ENCODE peak calls at places on chromosomes 12 and 14, in seven cellular contexts. D is PC-3, F is AG09309, I is Caco-2, Z is NB4, X is right lobe of liver, S is small intestine. K is an unnamed sample.

GRCh38 chr12:93790472-93791152 is 113.4 kb downstream of the CRADD start:
- DNase-seq in D (peak), F (no peak), I (no peak), Z (peak), X (no peak), S (no peak), K (peak)

GRCh38 chr14:56118611-56119181 is 485 bp downstream of the PELI2 start:
- DNase-seq in D (no peak), F (no peak), I (peak), Z (no peak), X (peak), S (no peak), K (no peak)

GRCh38 chr14:68172664-68173063 is 353.1 kb downstream of the RAD51B start:
- DNase-seq in D (peak), F (no peak), I (peak), Z (no peak), X (no peak), S (peak), K (no peak)

GRCh38 chr12:122421815-122422737 is at the start of gene CLIP1:
- DNase-seq in D (peak), F (no peak), I (peak), Z (peak), X (peak), S (peak), K (no peak)

GRCh38 chr14:69879175-69880047 is at the start of gene SMOC1:
- DNase-seq in D (no peak), F (no peak), I (no peak), Z (no peak), X (peak), S (no peak), K (no peak)

GRCh38 chr12:121810833-121811433 is 7.1 kb downstream of the SETD1B start:
- DNase-seq in D (peak), F (no peak), I (no peak), Z (peak), X (no peak), S (no peak), K (no peak)

GRCh38 chr14:95434161-95434560 is 82.3 kb downstream of the SYNE3 start:
- DNase-seq in D (no peak), F (no peak), I (no peak), Z (no peak), X (peak), S (no peak), K (no peak)

GRCh38 chr12:92745874-92746553 is 43.2 kb downstream of the PLEKHG7 start:
- DNase-seq in D (peak), F (peak), I (no peak), Z (no peak), X (no peak), S (no peak), K (peak)

GRCh38 chr14:90781344-90781761 is 34.9 kb downstream of the TTC7B start:
- DNase-seq in D (peak), F (peak), I (no peak), Z (no peak), X (peak), S (no peak), K (peak)

GRCh38 chr12:63958876-63959275 is 114.4 kb downstream of the SRGAP1 start:
- DNase-seq in D (no peak), F (no peak), I (no peak), Z (no peak), X (no peak), S (no peak), K (no peak)

GRCh38 chr14:23185046-23185445 is 1.6 kb upstream of the SLC7A8 start:
- DNase-seq in D (peak), F (no peak), I (no peak), Z (peak), X (no peak), S (peak), K (no peak)

GRCh38 chr12:121812320-121812871 is 8.6 kb downstream of the SETD1B start:
- DNase-seq in D (peak), F (no peak), I (peak), Z (no peak), X (peak), S (peak), K (no peak)

GRCh38 chr14:65223636-65224035 is 121.3 kb upstream of the MAX start:
- DNase-seq in D (no peak), F (no peak), I (no peak), Z (no peak), X (no peak), S (no peak), K (no peak)

GRCh38 chr14:91115986-91116385 is 2.1 kb downstream of the DGLUCY start:
- DNase-seq in D (peak), F (no peak), I (no peak), Z (no peak), X (no peak), S (no peak), K (no peak)

GRCh38 chr14:95137804-95138167 is 19.5 kb downstream of the DICER1 start:
- DNase-seq in D (peak), F (no peak), I (no peak), Z (no peak), X (no peak), S (peak), K (no peak)

GRCh38 chr14:51711505-51711904 is 59.8 kb downstream of the FRMD6 start:
- DNase-seq in D (no peak), F (no peak), I (no peak), Z (no peak), X (no peak), S (no peak), K (no peak)

GRCh38 chr14:99990268-99991170 is 74.7 kb upstream of the EVL start:
- DNase-seq in D (no peak), F (no peak), I (no peak), Z (no peak), X (no peak), S (no peak), K (no peak)

GRCh38 chr12:15590180-15590826 is 198.9 kb downstream of the EPS8 start:
- DNase-seq in D (peak), F (peak), I (peak), Z (peak), X (peak), S (peak), K (no peak)

GRCh38 chr12:2654741-2655140 is 140.0 kb upstream of the FKBP4 start:
- DNase-seq in D (no peak), F (no peak), I (no peak), Z (no peak), X (peak), S (no peak), K (no peak)

GRCh38 chr12:131671276-131671675 is 39.6 kb upstream of the SFSWAP start:
- DNase-seq in D (no peak), F (no peak), I (no peak), Z (no peak), X (no peak), S (no peak), K (no peak)

GRCh38 chr12:43742106-43742505 is 16.5 kb downstream of the PUS7L start:
- DNase-seq in D (peak), F (peak), I (no peak), Z (no peak), X (no peak), S (no peak), K (peak)

GRCh38 chr12:93938317-93938716 is 210.1 kb upstream of the PLXNC1 start:
- DNase-seq in D (no peak), F (no peak), I (no peak), Z (no peak), X (no peak), S (no peak), K (no peak)

GRCh38 chr12:127304751-127305725 is 961.9 kb upstream of the TMEM132C start:
- DNase-seq in D (no peak), F (no peak), I (no peak), Z (no peak), X (no peak), S (no peak), K (no peak)

GRCh38 chr12:28543021-28543890 is 353.0 kb downstream of the CCDC91 start:
- DNase-seq in D (no peak), F (no peak), I (no peak), Z (no peak), X (no peak), S (no peak), K (no peak)
- H3K4me3 ChIP-seq in D (no peak), F (no peak), I (no peak), Z (no peak), X (no peak), S (no peak), K (no peak)

DNA sequence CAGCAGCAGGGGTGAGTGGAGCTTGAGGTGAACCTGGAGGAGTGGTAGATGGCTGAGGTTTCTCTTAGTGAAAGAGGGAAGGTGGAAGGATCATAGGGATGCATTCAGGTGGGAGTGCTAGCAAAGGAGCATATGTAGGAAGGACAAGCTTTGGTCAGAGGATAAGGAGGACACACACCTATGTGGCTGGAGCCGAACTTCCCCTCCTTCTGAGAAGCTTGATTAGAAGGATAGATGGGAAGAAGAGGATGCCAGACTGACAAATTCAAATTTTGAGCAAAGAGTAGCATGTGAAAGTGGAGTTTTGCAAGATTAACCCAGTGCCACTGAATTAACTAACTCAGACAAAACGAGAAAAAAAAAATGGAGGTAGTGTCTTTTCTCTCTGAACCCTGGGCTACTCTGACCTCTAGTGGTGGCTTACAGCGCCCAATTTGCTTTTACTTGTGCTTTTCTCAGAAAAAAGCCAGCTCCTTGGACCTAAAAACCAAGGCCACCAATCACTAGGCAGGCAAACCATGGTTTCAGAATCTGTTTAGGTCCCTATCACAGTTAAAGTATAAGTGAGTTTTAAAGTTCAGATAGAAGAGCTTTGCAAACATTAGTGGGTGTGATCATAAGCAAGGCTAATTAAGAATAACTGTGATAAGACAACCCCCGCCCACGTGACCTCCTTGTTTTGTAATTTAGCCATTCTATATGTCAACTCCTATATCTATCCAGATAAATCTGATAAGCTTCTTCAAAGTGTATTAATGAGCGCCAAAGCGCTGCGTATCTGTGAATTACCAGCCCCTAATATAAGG is 15.5 kb downstream of the EMP1 start:
- DNase-seq in D (peak), F (no peak), I (peak), Z (peak), X (peak), S (peak), K (no peak)
- H3K4me3 ChIP-seq in D (no peak), F (no peak), I (no peak), Z (no peak), X (no peak), S (no peak), K (no peak)

GRCh38 chr12:123714302-123714627 is 2.1 kb downstream of the ATP6V0A2 start:
- DNase-seq in D (no peak), F (no peak), I (no peak), Z (no peak), X (no peak), S (no peak), K (no peak)

GRCh38 chr12:123715151-123715676 is 3.1 kb downstream of the ATP6V0A2 start:
- DNase-seq in D (no peak), F (no peak), I (no peak), Z (no peak), X (no peak), S (no peak), K (no peak)

GRCh38 chr12:123712780-123713319 is 697 bp downstream of the ATP6V0A2 start:
- DNase-seq in D (no peak), F (no peak), I (no peak), Z (peak), X (no peak), S (peak), K (no peak)

GRCh38 chr12:123713398-123714301 is 1.5 kb downstream of the ATP6V0A2 start:
- DNase-seq in D (peak), F (no peak), I (peak), Z (peak), X (no peak), S (peak), K (no peak)
- H3K4me3 ChIP-seq in D (peak), F (peak), I (peak), Z (peak), X (peak), S (no peak), K (peak)

DNA sequence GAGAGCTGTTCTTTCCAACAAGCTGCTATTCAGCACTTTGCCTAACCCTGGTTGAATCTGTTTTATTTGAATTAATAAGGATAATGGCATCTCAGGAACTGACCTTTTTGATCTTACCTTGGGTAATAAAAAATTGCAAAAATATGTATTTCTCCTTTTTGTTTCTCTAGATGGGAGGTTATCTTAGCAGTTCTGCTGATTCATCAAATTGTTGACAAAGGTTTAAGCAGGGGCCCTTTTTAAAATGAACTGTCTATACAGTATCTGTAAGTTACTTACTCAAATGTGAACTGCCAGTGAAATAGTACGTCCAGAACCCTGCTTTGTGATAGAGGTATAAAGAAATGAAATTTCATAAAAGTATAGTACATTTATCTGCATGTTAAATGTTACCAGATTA is 684 bp downstream of the TSHR start:
- DNase-seq in D (no peak), F (no peak), I (no peak), Z (no peak), X (no peak), S (no peak), K (no peak)
- H3K4me3 ChIP-seq in D (no peak), F (no peak), I (no peak), Z (no peak), X (no peak), S (no peak), K (no peak)

DNA sequence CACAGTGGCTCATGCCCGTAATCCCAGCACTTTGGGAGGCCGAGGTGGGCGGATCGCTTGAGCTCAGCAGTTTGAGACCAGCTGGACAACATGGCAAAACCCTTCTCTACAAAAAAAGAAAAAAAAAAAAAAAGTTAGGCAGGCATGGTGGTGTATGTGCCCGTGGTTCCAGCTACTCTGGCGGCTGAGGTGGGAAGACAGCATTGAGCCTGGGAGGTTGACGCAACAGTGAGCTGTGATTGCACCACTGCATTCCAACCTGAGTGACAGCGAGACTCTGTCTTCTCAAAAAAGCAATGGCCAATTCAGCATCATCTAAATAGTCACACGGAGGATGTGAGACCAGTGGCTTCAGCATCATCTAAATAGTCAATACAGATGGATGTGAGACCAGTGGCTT is 10.4 kb upstream of the SAMD4A start:
- DNase-seq in D (no peak), F (no peak), I (peak), Z (peak), X (peak), S (no peak), K (no peak)
- H3K4me3 ChIP-seq in D (no peak), F (no peak), I (no peak), Z (no peak), X (no peak), S (no peak), K (no peak)

DNA sequence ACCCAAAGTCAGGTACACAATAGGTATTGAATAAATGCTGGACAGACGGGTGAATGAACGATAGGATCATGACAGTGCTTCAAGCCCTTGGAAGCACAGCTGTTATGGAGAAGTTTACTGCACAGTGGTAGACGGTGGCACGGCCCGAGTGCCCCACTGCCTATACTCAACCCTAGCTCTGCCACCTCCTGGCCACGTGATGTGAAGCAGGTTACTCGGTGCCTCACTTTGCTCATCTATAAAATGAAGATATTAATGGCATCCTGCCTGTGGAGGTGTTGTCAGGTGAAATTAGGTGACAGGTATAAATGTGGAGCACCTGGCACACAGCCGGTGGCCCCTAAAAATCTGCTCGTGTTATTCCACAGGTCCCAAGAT is 5.8 kb downstream of the ASB2 start:
- DNase-seq in D (peak), F (no peak), I (peak), Z (peak), X (no peak), S (peak), K (no peak)
- H3K4me3 ChIP-seq in D (peak), F (peak), I (no peak), Z (peak), X (peak), S (no peak), K (peak)

GRCh38 chr14:44995770-44996294 is 33.8 kb downstream of the TOGARAM1 start:
- DNase-seq in D (no peak), F (no peak), I (no peak), Z (no peak), X (no peak), S (peak), K (no peak)
- H3K4me3 ChIP-seq in D (no peak), F (no peak), I (no peak), Z (no peak), X (no peak), S (no peak), K (no peak)

GRCh38 chr14:29724991-29725390 is 202.7 kb downstream of the PRKD1 start:
- DNase-seq in D (no peak), F (no peak), I (peak), Z (no peak), X (no peak), S (peak), K (no peak)
- H3K4me3 ChIP-seq in D (no peak), F (no peak), I (no peak), Z (no peak), X (no peak), S (no peak), K (no peak)

DNA sequence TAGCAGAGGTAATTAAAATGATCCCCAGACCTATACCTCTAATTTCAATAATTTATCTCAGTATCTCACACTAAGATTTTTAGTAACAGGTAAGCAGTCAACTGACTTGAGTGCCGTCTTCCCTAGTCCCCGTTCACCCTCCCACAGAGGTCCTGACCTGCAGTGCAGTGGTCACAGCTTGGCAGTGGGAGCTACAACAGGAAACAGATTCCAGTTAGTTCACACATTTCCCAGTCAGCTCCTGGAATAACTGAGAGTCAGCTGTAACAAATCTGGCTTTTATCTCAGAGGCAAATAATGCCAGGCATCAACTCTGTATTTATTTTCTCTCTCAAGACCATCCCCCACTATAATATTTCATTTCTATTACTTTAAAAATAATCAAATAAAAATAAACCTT is 308.2 kb downstream of the ATP23 start:
- DNase-seq in D (no peak), F (no peak), I (no peak), Z (no peak), X (no peak), S (no peak), K (no peak)
- H3K4me3 ChIP-seq in D (no peak), F (no peak), I (no peak), Z (no peak), X (no peak), S (no peak), K (no peak)